ENCODE peak calls at places on chromosomes 6 and 20, in nine cellular contexts. C is right cardiac atrium, G is GF-D8, R is uterus, U is amniotic stem cell, B is putamen, M is astrocyte of the hippocampus, L is fibroblast of the conjunctiva, Z is NCI-H748 treated with DMSO at 0.1 percent for 48 hours. H is an unnamed sample.

GRCh38 chr6:89951574-89952360 is 57.5 kb downstream of the GJA10 start:
- DNase-seq in C (no peak), M (peak; percentile 80), G (no peak), R (no peak), U (no peak), L (no peak), Z (peak; percentile 49), B (peak; percentile 15), H (no peak)

GRCh38 chr6:2215342-2215741 is 30.1 kb downstream of the GMDS start:
- DNase-seq in R (no peak), M (peak; percentile 19), Z (no peak), G (no peak), L (no peak), B (no peak), U (no peak), C (no peak), H (no peak)

GRCh38 chr6:106360989-106361430 is 493 bp downstream of the CRYBG1 start:
- DNase-seq in Z (no peak), B (no peak), U (no peak), R (no peak), M (peak; percentile 23), G (no peak), L (no peak), C (no peak), H (no peak)

GRCh38 chr6:122616877-122617276 is 6.7 kb downstream of the PKIB start:
- DNase-seq in M (no peak), C (no peak), Z (no peak), B (no peak), U (no peak), L (no peak), G (no peak), R (no peak), H (no peak)

GRCh38 chr6:39853604-39854003 is 61.4 kb downstream of the DAAM2 start:
- DNase-seq in L (no peak), Z (no peak), C (no peak), G (no peak), U (no peak), R (no peak), B (peak; percentile 64), M (no peak), H (peak; percentile 39)

GRCh38 chr6:17871169-17871479 is 116.3 kb downstream of the KIF13A start:
- DNase-seq in Z (no peak), B (no peak), G (no peak), C (no peak), R (no peak), U (no peak), L (no peak), M (no peak), H (no peak)

GRCh38 chr20:53636725-53637097 is 43.1 kb upstream of the ZNF217 start:
- DNase-seq in G (no peak), U (no peak), B (no peak), R (no peak), Z (no peak), M (no peak), L (no peak), C (no peak), H (no peak)

GRCh38 chr20:60430516-60431001 is 472.3 kb downstream of the CDH26 start:
- DNase-seq in M (no peak), C (no peak), U (no peak), R (no peak), Z (no peak), B (no peak), L (no peak), G (no peak), H (no peak)

GRCh38 chr20:53735536-53736050 is 142.0 kb upstream of the ZNF217 start:
- DNase-seq in G (no peak), Z (no peak), C (no peak), R (no peak), U (peak; percentile 75), M (peak; percentile 90), B (no peak), L (peak; percentile 57), H (no peak)

GRCh38 chr20:3082955-3083952 is 1.3 kb downstream of the AVP start:
- DNase-seq in M (no peak), B (no peak), L (no peak), U (no peak), Z (no peak), G (no peak), C (peak; percentile 41), R (no peak), H (no peak)

GRCh38 chr20:63366658-63367360 is 5.7 kb upstream of the CHRNA4 start:
- DNase-seq in U (no peak), Z (no peak), C (peak; percentile 34), B (no peak), G (no peak), L (no peak), M (no peak), R (no peak), H (no peak)

GRCh38 chr20:19903168-19903676 is 113.9 kb upstream of the NAA20 start:
- DNase-seq in M (no peak), Z (peak; percentile 70), L (no peak), U (no peak), C (peak; percentile 78), G (peak; percentile 32), R (no peak), B (peak; percentile 44), H (peak; percentile 39)

GRCh38 chr6:130500693-130501092 is 134.9 kb downstream of the TMEM200A start:
- DNase-seq in Z (no peak), R (no peak), G (no peak), L (peak; percentile 91), B (no peak), C (no peak), U (peak; percentile 63), M (peak; percentile 58), H (no peak)

GRCh38 chr6:127879685-127880084 is 21.2 kb downstream of the THEMIS start:
- DNase-seq in C (peak; percentile 51), G (no peak), Z (no peak), B (no peak), L (no peak), U (no peak), R (no peak), M (peak; percentile 22), H (peak; percentile 20)

GRCh38 chr6:12024715-12025434 is 12.8 kb downstream of the HIVEP1 start:
- DNase-seq in L (no peak), R (no peak), M (peak; percentile 58), G (no peak), U (peak; percentile 23), C (no peak), Z (no peak), B (no peak), H (no peak)

GRCh38 chr20:14199111-14199510 is 138.3 kb downstream of the FLRT3 start:
- DNase-seq in U (no peak), G (no peak), B (no peak), R (no peak), M (peak; percentile 69), L (no peak), Z (no peak), C (no peak), H (no peak)

GRCh38 chr6:137927777-137928218 is 60.7 kb downstream of the TNFAIP3 start:
- DNase-seq in L (no peak), G (peak; percentile 93), M (peak; percentile 35), B (no peak), Z (no peak), U (no peak), C (no peak), R (no peak), H (no peak)

GRCh38 chr20:14959506-14960493 is 622.4 kb upstream of the FLRT3 start:
- DNase-seq in C (no peak), Z (no peak), M (no peak), L (no peak), U (no peak), B (no peak), R (no peak), G (no peak), H (no peak)

GRCh38 chr6:27896398-27896796 is 15.8 kb downstream of the OR2B2 start:
- DNase-seq in U (no peak), L (no peak), M (no peak), Z (no peak), R (no peak), C (no peak), G (no peak), B (no peak), H (no peak)